ENCODE peak calls at places on chromosomes 2 and 18, in four cellular contexts. C is neuronal stem cell, G is upper lobe of right lung, I is adrenal gland. O is an unnamed sample.

GRCh38 chr2:133953524-133953923 is 300.3 kb upstream of the MGAT5 start:
- DNase-seq in G (no peak), I (no peak), C (no peak), O (no peak)

GRCh38 chr18:9201224-9201623 is 64.6 kb downstream of the ANKRD12 start:
- DNase-seq in G (no peak), C (no peak), I (no peak), O (no peak)

GRCh38 chr2:74006424-74006823 is 21.7 kb downstream of the TET3 start:
- DNase-seq in I (no peak), G (peak; percentile 45), C (no peak), O (no peak)

GRCh38 chr2:207815254-207815653 is 45.5 kb upstream of the FZD5 start:
- DNase-seq in C (no peak), I (no peak), G (no peak), O (no peak)

GRCh38 chr2:130870161-130870485 is 33.4 kb downstream of the ARHGEF4 start:
- DNase-seq in G (peak; percentile 47), I (no peak), C (no peak), O (no peak)

GRCh38 chr2:182542501-182543258 is 115.8 kb upstream of the PDE1A start:
- DNase-seq in G (no peak), I (no peak), C (no peak), O (no peak)

GRCh38 chr18:6405237-6406074 is 9.3 kb downstream of the L3MBTL4 start:
- DNase-seq in C (no peak), G (no peak), I (no peak), O (no peak)

GRCh38 chr2:210477496-210477895 is 937 bp upstream of the LANCL1 start:
- DNase-seq in C (no peak), I (no peak), G (no peak), O (no peak)

GRCh38 chr18:79680100-79680879 is 687 bp downstream of the CTDP1 start:
- DNase-seq in I (peak; percentile 51), G (no peak), C (peak; percentile 12), O (peak; percentile 64)

GRCh38 chr2:241814571-241815476 is 5.8 kb downstream of the NEU4 start:
- DNase-seq in C (no peak), I (no peak), G (peak; percentile 60), O (no peak)

GRCh38 chr2:64025741-64026140 is 6.5 kb upstream of the VPS54 start:
- DNase-seq in I (no peak), G (no peak), C (no peak), O (no peak)

GRCh38 chr2:105294844-105295481 is 34.6 kb downstream of the TGFBRAP1 start:
- DNase-seq in G (no peak), C (peak; percentile 58), I (peak; percentile 77), O (peak; percentile 54)

GRCh38 chr18:63098014-63098981 is 221.3 kb downstream of the BCL2 start:
- DNase-seq in G (no peak), C (no peak), I (no peak), O (no peak)

GRCh38 chr18:67266591-67267237 is 249.8 kb downstream of the DSEL start:
- DNase-seq in I (no peak), G (no peak), C (no peak), O (no peak)

GRCh38 chr2:233124449-233125080 is 64.4 kb downstream of the INPP5D start:
- DNase-seq in C (no peak), I (peak; percentile 31), G (peak; percentile 64), O (no peak)

GRCh38 chr2:48209214-48209885 is 303.1 kb upstream of the FBXO11 start:
- DNase-seq in I (no peak), G (no peak), C (no peak), O (no peak)

GRCh38 chr2:141109633-141110032 is 1021.2 kb downstream of the LRP1B start:
- DNase-seq in C (peak; percentile 3), G (no peak), I (no peak), O (no peak)

GRCh38 chr2:175414872-175415487 is 233.5 kb upstream of the ATP5MC3 start:
- DNase-seq in C (peak; percentile 49), G (peak; percentile 61), I (peak; percentile 72), O (peak; percentile 30)

GRCh38 chr18:5841518-5841917 is 53.8 kb downstream of the TMEM200C start:
- DNase-seq in I (no peak), G (no peak), C (no peak), O (no peak)

GRCh38 chr2:237677951-237678481 is 50.6 kb downstream of the LRRFIP1 start:
- DNase-seq in I (no peak), G (peak; percentile 52), C (no peak), O (no peak)

GRCh38 chr18:2513616-2514015 is 57.7 kb downstream of the METTL4 start:
- DNase-seq in C (no peak), G (no peak), I (no peak), O (no peak)

GRCh38 chr2:45180784-45181183 is 171.5 kb upstream of the SIX2 start:
- DNase-seq in G (no peak), I (no peak), C (no peak), O (no peak)

GRCh38 chr2:147076634-147077033 is 768.2 kb upstream of the ACVR2A start:
- DNase-seq in C (no peak), G (no peak), I (no peak), O (no peak)

GRCh38 chr2:133878326-133878725 is 310.1 kb upstream of the NCKAP5 start:
- DNase-seq in C (no peak), G (no peak), I (no peak), O (no peak)

GRCh38 chr2:234203135-234203984 is 152.9 kb downstream of the SPP2 start:
- DNase-seq in C (no peak), I (peak; percentile 68), G (no peak), O (peak; percentile 47)

O was measured in body of pancreas.